ENCODE peak calls at places on chromosomes 1 and 21, in nine cellular contexts. D is ovary; V is CD4-positive, alpha-beta T cell; H is neural crest cell; X is Peyer's patch; L is BJ; T is IMR-90; N is GM06990; M is AG09309. K is an unnamed sample.

GRCh38 chr1:148290881-148291280 is 138.8 kb upstream of the NBPF11 start:
- DNase-seq in D (no peak), V (no peak), H (no peak), X (no peak), L (no peak), T (no peak), N (no peak), M (no peak), K (no peak)

GRCh38 chr1:77741316-77741715 is 18.3 kb downstream of the USP33 start:
- DNase-seq in D (no peak), V (no peak), H (no peak), X (no peak), L (no peak), T (no peak), N (no peak), M (no peak), K (no peak)

GRCh38 chr1:15994590-15995351 is 9.3 kb upstream of the SRARP start:
- DNase-seq in D (peak), V (peak), H (peak), X (peak), L (no peak), T (peak), N (no peak), M (no peak), K (peak)

GRCh38 chr1:59570524-59570923 is 244.2 kb upstream of the HOOK1 start:
- DNase-seq in D (no peak), V (peak), H (no peak), X (peak), L (no peak), T (peak), N (no peak), M (no peak), K (no peak)

GRCh38 chr1:209389258-209389657 is 194.3 kb upstream of the CAMK1G start:
- DNase-seq in D (no peak), V (no peak), H (no peak), X (no peak), L (no peak), T (peak), N (no peak), M (no peak), K (no peak)

GRCh38 chr1:31259746-31260145 is 20.1 kb upstream of the NKAIN1 start:
- DNase-seq in D (no peak), V (no peak), H (no peak), X (no peak), L (no peak), T (no peak), N (no peak), M (no peak), K (no peak)

GRCh38 chr1:173190101-173190895 is 16.8 kb downstream of the TNFSF4 start:
- DNase-seq in D (peak), V (no peak), H (no peak), X (peak), L (peak), T (peak), N (no peak), M (no peak), K (peak)

GRCh38 chr1:29786195-29786594 is 549.9 kb downstream of the PTPRU start:
- DNase-seq in D (no peak), V (no peak), H (no peak), X (peak), L (no peak), T (no peak), N (no peak), M (no peak), K (peak)

GRCh38 chr1:207050768-207051614 is at the start of gene YOD1:
- DNase-seq in D (peak), V (peak), H (peak), X (peak), L (peak), T (peak), N (peak), M (peak), K (peak)

GRCh38 chr1:29569971-29570634 is 333.8 kb downstream of the PTPRU start:
- DNase-seq in D (no peak), V (no peak), H (no peak), X (no peak), L (peak), T (peak), N (no peak), M (peak), K (no peak)

GRCh38 chr1:209624516-209625204 is 27.6 kb downstream of the LAMB3 start:
- DNase-seq in D (no peak), V (no peak), H (no peak), X (no peak), L (no peak), T (no peak), N (no peak), M (no peak), K (no peak)

GRCh38 chr1:25867210-25867991 is 8.1 kb downstream of the PAQR7 start:
- DNase-seq in D (no peak), V (no peak), H (no peak), X (peak), L (no peak), T (no peak), N (no peak), M (no peak), K (no peak)

GRCh38 chr1:152035406-152036315 is 1.1 kb downstream of the S100A11 start:
- DNase-seq in D (no peak), V (peak), H (no peak), X (peak), L (no peak), T (no peak), N (no peak), M (no peak), K (no peak)
- TF ChIP-seq CTCF in D (no peak), V (no peak), H (peak), X (no peak), L (no peak), T (no peak), N (no peak), M (no peak), K (no peak)

DNA sequence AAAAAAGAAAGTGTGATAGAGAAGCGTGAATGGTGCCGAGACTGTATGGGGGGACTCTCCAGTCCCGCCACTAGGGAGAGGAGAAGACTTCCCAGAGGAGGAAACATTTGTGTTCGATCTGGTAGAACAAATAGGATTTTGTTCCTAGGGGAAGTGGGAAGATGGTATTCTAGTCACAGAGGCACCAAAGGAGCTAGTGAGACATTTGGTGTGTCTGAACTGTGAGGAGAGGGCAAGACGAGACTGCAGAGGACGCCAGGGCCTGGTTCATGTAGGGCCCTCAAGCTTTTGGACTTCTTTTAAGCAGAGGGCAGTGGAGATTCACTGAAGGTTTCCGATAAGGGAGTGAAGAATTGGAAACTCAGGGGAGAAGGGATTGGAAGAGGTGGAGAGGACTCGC is 2.9 kb downstream of the BTBD19 start:
- DNase-seq in D (peak), V (no peak), H (no peak), X (peak), L (no peak), T (no peak), N (no peak), M (no peak), K (no peak)
- TF ChIP-seq CTCF in D (no peak), V (no peak), H (no peak), X (no peak), L (no peak), T (no peak), N (no peak), M (no peak), K (no peak)

GRCh38 chr21:35437941-35438340 is 388.8 kb upstream of the RUNX1 start:
- DNase-seq in D (no peak), V (no peak), H (no peak), X (no peak), L (no peak), T (no peak), N (no peak), M (no peak), K (no peak)

GRCh38 chr21:35441868-35442582 is 392.9 kb upstream of the RUNX1 start:
- DNase-seq in D (no peak), V (no peak), H (no peak), X (no peak), L (no peak), T (no peak), N (no peak), M (no peak), K (no peak)

GRCh38 chr21:35438643-35439404 is 389.7 kb upstream of the RUNX1 start:
- DNase-seq in D (no peak), V (no peak), H (no peak), X (peak), L (no peak), T (peak), N (peak), M (no peak), K (no peak)

GRCh38 chr21:35436899-35437298 is 387.8 kb upstream of the RUNX1 start:
- DNase-seq in D (no peak), V (no peak), H (no peak), X (no peak), L (no peak), T (no peak), N (no peak), M (no peak), K (no peak)
- TF ChIP-seq CTCF in D (no peak), V (no peak), H (peak), X (peak), L (no peak), T (no peak), N (peak), M (peak), K (no peak)

GRCh38 chr21:41777934-41778815 is 11.3 kb upstream of the RIPK4 start:
- DNase-seq in D (peak), V (no peak), H (peak), X (peak), L (no peak), T (peak), N (no peak), M (peak), K (peak)
- TF ChIP-seq CTCF in D (peak), V (no peak), H (peak), X (peak), L (peak), T (peak), N (peak), M (peak), K (peak)

DNA sequence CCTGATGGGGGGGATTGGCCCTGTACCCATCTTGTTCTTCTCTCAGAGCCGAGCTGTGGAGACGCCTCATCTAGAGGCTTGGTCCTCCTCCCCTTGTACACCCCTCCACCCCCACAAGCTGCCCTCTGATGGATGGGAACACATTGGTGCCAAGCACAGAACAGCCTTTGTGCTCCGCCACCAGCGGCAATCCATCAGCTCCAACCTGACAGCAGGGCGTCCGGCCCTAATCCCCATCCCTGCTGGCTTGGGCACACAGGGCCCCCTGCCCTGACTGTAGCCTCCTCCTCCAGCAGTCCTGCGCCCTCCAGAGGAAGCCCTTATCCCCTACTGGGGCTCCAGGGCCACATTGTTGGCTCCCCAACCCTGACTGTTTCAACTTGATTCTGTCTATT is 3.8 kb upstream of the MYOG start:
- DNase-seq in D (no peak), V (no peak), H (no peak), X (no peak), L (no peak), T (no peak), N (no peak), M (no peak), K (peak)
- TF ChIP-seq CTCF in D (no peak), V (no peak), H (no peak), X (no peak), L (no peak), T (no peak), N (no peak), M (no peak), K (no peak)

DNA sequence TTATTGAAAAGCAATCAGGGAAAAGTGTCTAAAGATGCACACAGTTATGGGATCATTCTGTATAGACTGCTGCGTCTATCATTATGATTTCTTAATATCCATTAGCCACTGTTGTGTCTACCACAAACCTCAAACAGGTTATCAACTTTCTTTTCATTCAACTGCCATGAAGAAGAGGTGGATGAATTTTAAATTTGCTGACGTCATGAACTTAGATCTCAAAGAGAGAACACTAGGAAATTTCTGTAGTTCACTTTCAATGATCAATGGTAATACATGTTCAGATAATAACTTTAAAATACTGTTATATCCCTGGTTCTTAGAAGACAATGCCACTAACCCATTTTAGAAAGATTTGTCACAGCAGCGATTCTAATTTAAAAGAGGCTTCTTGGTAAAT is 6.7 kb downstream of the PLA2G4A start:
- DNase-seq in D (no peak), V (no peak), H (no peak), X (no peak), L (no peak), T (no peak), N (no peak), M (no peak), K (no peak)
- TF ChIP-seq CTCF in D (no peak), V (no peak), H (no peak), X (no peak), L (no peak), T (no peak), N (no peak), M (no peak), K (no peak)

DNA sequence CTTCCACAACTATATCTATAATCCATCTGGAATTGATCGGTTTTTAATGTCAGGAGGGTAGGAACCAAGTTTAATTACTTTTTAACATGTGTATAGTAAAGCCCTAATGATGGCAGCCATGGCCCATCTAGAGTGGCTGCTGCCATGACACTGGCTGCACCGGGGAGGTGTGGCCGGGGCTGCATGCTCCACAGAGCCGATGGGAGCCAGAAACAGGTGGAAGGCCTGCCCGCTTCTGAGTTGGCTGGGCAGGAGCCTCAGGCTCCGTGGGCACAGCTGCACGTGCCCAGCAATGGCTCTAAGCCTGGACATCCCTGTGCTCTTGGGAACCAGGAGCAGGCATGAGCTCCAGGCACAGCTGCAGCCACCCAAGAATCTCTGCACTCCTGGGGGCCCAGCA is 73.0 kb downstream of the GBP6 start:
- DNase-seq in D (no peak), V (no peak), H (no peak), X (no peak), L (no peak), T (no peak), N (no peak), M (no peak), K (no peak)
- TF ChIP-seq CTCF in D (no peak), V (no peak), H (no peak), X (no peak), L (no peak), T (no peak), N (no peak), M (no peak), K (no peak)

DNA sequence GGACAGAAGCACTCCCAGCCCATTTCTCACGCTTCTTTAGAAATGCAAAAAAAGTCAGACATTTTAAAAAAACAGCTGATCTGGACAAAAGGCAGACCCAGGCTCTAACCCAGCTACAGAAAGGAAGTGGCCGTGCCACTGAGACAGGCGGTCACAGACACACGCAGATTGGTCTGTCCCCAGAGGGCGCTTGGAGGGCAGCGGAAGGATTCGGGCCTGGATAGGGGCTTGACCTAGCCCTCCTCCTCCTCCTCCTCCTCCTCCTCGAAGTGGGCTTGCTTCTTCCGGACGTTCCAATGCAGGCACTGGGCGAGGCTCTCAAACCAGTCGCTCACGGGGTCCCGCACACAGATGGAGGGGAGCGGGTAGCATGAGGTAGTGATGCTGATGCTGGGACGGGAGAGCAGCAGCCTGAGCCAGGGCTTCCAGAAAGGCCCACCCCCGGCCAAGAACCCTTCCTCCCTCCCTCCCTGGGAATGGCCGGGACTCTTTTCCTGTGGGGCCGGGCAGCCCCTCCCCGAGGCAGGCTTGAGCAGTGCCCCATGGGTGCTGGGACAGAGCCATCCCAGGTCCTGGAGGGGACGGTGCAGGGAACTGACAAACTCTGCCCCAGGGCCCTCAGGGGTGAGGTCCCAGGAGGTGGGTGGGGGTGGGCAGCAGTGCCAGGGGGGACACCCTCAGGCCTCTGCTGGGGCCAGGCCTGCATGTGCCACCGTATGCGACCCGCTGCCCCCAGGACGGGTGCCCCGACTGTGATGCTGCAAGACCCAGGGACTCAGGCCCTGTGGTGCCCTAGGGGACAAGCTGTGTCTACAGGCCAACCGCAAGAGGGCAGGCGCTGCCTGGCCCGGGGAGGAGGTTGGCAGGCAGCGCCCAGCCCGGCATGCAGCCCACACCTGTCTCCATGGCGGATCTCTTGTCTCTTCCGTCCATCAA is 25.3 kb downstream of the NADK start:
- DNase-seq in D (no peak), V (no peak), H (no peak), X (no peak), L (no peak), T (no peak), N (no peak), M (no peak), K (no peak)
- TF ChIP-seq CTCF in D (no peak), V (no peak), H (no peak), X (no peak), L (no peak), T (no peak), N (no peak), M (no peak), K (no peak)

DNA sequence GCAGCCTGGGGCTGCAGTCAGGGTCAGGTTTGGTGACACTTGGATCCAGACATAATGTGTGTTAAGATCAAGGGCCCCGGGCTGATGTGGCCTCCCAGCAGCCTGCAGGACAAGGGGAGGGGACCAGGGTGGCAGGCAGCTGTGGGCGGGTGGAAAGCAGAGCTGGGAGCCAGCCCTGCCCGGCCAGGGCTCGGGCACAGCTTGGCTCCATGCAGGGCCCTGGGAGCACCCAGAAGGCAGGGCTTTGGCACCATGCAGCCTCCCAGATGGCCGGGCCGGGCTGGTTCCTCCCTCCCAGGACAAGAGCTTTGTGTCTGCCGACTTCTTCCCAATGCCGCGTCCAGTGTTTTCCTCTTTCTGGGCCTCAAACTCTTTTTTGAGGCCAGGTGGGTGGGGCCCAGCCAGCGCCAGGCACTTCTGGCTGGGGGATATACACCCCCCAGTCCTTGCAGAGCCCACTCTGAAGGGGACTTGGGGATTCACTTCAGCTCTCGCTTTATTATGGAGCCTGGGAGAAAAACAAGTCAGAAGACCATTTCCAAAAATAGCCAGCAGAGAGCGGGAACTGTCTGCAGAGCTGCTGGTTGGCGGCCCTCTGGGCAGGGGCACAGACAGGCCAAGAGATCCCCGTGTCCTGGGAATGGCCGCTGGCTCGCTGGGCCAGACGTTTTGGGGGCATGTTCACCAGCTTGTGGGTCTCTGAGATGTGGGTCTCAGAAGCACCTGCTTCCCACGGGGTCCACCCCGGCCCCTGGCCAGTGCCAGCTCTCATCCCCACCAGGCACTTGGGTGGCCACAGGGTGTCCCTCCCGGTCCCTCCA is 103.8 kb upstream of the ARHGEF16 start:
- DNase-seq in D (peak), V (no peak), H (no peak), X (no peak), L (no peak), T (no peak), N (no peak), M (no peak), K (no peak)
- TF ChIP-seq CTCF in D (no peak), V (no peak), H (no peak), X (no peak), L (no peak), T (no peak), N (no peak), M (no peak), K (peak)

DNA sequence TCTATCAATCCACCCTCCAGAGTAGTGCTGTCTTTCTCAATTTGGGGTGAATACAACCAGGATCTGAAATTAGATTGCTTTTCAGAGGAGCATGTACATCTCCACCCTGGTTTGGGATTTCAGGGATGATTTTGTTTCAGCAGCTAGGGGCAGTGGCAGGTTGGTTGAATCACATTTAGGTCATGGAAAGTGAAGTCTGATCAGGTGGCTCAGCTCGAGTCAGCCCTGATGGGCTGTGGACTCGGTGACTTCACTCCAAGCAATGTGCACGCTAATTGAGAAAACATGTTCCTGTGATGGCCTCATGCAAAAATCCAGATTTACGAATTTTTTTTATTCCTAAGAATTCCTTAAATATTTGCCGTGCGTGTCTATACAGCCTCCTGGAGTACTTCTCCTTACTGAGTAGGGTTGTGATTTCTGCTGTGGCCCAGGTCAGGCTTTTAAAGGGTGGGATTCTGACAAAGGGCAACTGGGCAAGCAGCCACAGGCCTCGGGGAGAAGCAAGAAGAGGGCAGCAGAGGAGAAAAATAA is 7.5 kb downstream of the NGF start:
- DNase-seq in D (no peak), V (no peak), H (no peak), X (no peak), L (peak), T (peak), N (no peak), M (peak), K (no peak)
- TF ChIP-seq CTCF in D (peak), V (no peak), H (no peak), X (no peak), L (peak), T (peak), N (no peak), M (peak), K (peak)